ENCODE peak calls at places on chromosomes 3 and 15, in four cellular contexts. One of them, this sample, is unnamed. For H3K36me3, the result is how much of the 10 kb centered on the place peaks cover.

GRCh38 chr3:196336319-196337145 is 1.7 kb downstream of the TM4SF19 start:
- DNase-seq in stomach: no peak
- DNase-seq in Peyer's patch: no peak
- DNase-seq in sigmoid colon: no peak
- DNase-seq in this sample: no peak

GRCh38 chr15:76529911-76530310 is 193.3 kb downstream of the ISL2 start:
- DNase-seq in stomach: no peak
- DNase-seq in Peyer's patch: no peak
- DNase-seq in sigmoid colon: no peak
- DNase-seq in this sample: no peak

GRCh38 chr3:36557021-36557707 is 176.9 kb downstream of the STAC start:
- DNase-seq in Peyer's patch: no peak
- DNase-seq in stomach: no peak
- DNase-seq in sigmoid colon: peak
- DNase-seq in this sample: no peak

GRCh38 chr3:108180214-108180613 is 42.0 kb downstream of the IFT57 start:
- DNase-seq in stomach: no peak
- DNase-seq in Peyer's patch: no peak
- DNase-seq in sigmoid colon: no peak
- DNase-seq in this sample: no peak

GRCh38 chr3:156648086-156648485 is 26.3 kb upstream of the TIPARP start:
- DNase-seq in sigmoid colon: no peak
- DNase-seq in Peyer's patch: no peak
- DNase-seq in stomach: no peak
- DNase-seq in this sample: no peak

GRCh38 chr3:8571256-8571655 is 69.6 kb downstream of the LMCD1 start:
- DNase-seq in Peyer's patch: no peak
- DNase-seq in sigmoid colon: no peak
- DNase-seq in stomach: no peak
- DNase-seq in this sample: no peak

GRCh38 chr15:21261396-21261964 is 178.8 kb downstream of the POTEB3 start:
- DNase-seq in Peyer's patch: peak
- DNase-seq in sigmoid colon: peak
- DNase-seq in stomach: no peak
- DNase-seq in this sample: peak

GRCh38 chr3:27943106-27943505 is 221.0 kb upstream of the EOMES start:
- DNase-seq in Peyer's patch: no peak
- DNase-seq in sigmoid colon: no peak
- DNase-seq in stomach: no peak
- DNase-seq in this sample: no peak

GRCh38 chr3:46495901-46496456 is 1.8 kb upstream of the RTP3 start:
- DNase-seq in sigmoid colon: no peak
- DNase-seq in Peyer's patch: no peak
- DNase-seq in stomach: no peak
- DNase-seq in this sample: peak

GRCh38 chr15:98850991-98851776 is 156.4 kb downstream of the PGPEP1L start:
- DNase-seq in stomach: peak
- DNase-seq in Peyer's patch: peak
- DNase-seq in sigmoid colon: peak
- DNase-seq in this sample: peak

GRCh38 chr3:175940243-175940642 is 1081.1 kb downstream of the NAALADL2 start:
- DNase-seq in sigmoid colon: no peak
- DNase-seq in Peyer's patch: no peak
- DNase-seq in stomach: no peak
- DNase-seq in this sample: no peak

GRCh38 chr3:160540546-160540945 is 24.8 kb downstream of the KPNA4 start:
- DNase-seq in Peyer's patch: no peak
- DNase-seq in sigmoid colon: no peak
- DNase-seq in stomach: no peak
- DNase-seq in this sample: no peak

GRCh38 chr3:41053220-41053619 is 146.1 kb upstream of the CTNNB1 start:
- DNase-seq in sigmoid colon: no peak
- DNase-seq in Peyer's patch: no peak
- DNase-seq in stomach: no peak
- DNase-seq in this sample: no peak

GRCh38 chr3:40281995-40282394 is 27.5 kb upstream of the EIF1B start:
- DNase-seq in stomach: no peak
- DNase-seq in sigmoid colon: no peak
- DNase-seq in Peyer's patch: no peak
- DNase-seq in this sample: no peak

GRCh38 chr15:60059186-60059585 is 55.1 kb downstream of the FOXB1 start:
- DNase-seq in Peyer's patch: no peak
- DNase-seq in sigmoid colon: no peak
- DNase-seq in stomach: no peak
- DNase-seq in this sample: no peak

GRCh38 chr3:40546811-40547210 is 22.1 kb downstream of the ZNF621 start:
- DNase-seq in Peyer's patch: no peak
- DNase-seq in sigmoid colon: no peak
- DNase-seq in stomach: no peak
- DNase-seq in this sample: no peak

GRCh38 chr3:30167511-30168135 is 438.8 kb upstream of the TGFBR2 start:
- DNase-seq in Peyer's patch: no peak
- DNase-seq in stomach: no peak
- DNase-seq in sigmoid colon: no peak
- DNase-seq in this sample: no peak

GRCh38 chr3:176505878-176506621 is 691.2 kb downstream of the TBL1XR1 start:
- DNase-seq in Peyer's patch: no peak
- DNase-seq in stomach: no peak
- DNase-seq in sigmoid colon: no peak
- DNase-seq in this sample: no peak

GRCh38 chr3:191170097-191170496 is 28.9 kb upstream of the OSTN start:
- DNase-seq in Peyer's patch: no peak
- DNase-seq in sigmoid colon: no peak
- DNase-seq in stomach: no peak
- DNase-seq in this sample: no peak

GRCh38 chr15:63287109-63287508 is 9.7 kb downstream of the APH1B start:
- DNase-seq in Peyer's patch: no peak
- DNase-seq in sigmoid colon: no peak
- DNase-seq in stomach: no peak
- DNase-seq in this sample: no peak

GRCh38 chr3:167602041-167602440 is 51.7 kb downstream of the WDR49 start:
- DNase-seq in sigmoid colon: no peak
- DNase-seq in Peyer's patch: no peak
- DNase-seq in stomach: no peak
- DNase-seq in this sample: no peak

GRCh38 chr3:196620228-196620627 is 19.3 kb upstream of the NRROS start:
- DNase-seq in Peyer's patch: no peak
- DNase-seq in sigmoid colon: peak
- DNase-seq in stomach: no peak
- DNase-seq in this sample: peak

GRCh38 chr15:66644815-66645345 is 57.2 kb upstream of the SMAD6 start:
- DNase-seq in stomach: no peak
- DNase-seq in Peyer's patch: no peak
- DNase-seq in sigmoid colon: no peak
- DNase-seq in this sample: no peak

GRCh38 chr3:105715372-105715771 is 153.4 kb downstream of the CBLB start:
- DNase-seq in Peyer's patch: no peak
- DNase-seq in sigmoid colon: no peak
- DNase-seq in stomach: no peak
- DNase-seq in this sample: no peak

GRCh38 chr3:187975571-187976360 is 178.2 kb upstream of the LPP start:
- DNase-seq in stomach: no peak
- DNase-seq in Peyer's patch: no peak
- DNase-seq in sigmoid colon: no peak
- DNase-seq in this sample: no peak

GRCh38 chr3:86788371-86788770 is 202.6 kb downstream of the VGLL3 start:
- DNase-seq in stomach: no peak
- DNase-seq in Peyer's patch: no peak
- DNase-seq in sigmoid colon: no peak
- DNase-seq in this sample: no peak

GRCh38 chr15:77033417-77033728 is 37.5 kb downstream of the TSPAN3 start:
- DNase-seq in stomach: peak
- DNase-seq in sigmoid colon: peak
- DNase-seq in Peyer's patch: no peak
- DNase-seq in this sample: peak

GRCh38 chr3:138079901-138080300 is 35.5 kb downstream of the DZIP1L start:
- DNase-seq in stomach: no peak
- DNase-seq in Peyer's patch: no peak
- DNase-seq in sigmoid colon: no peak
- DNase-seq in this sample: no peak

GRCh38 chr3:184911570-184911969 is 99.6 kb downstream of the VPS8 start:
- DNase-seq in sigmoid colon: no peak
- DNase-seq in Peyer's patch: no peak
- DNase-seq in stomach: no peak
- DNase-seq in this sample: no peak

GRCh38 chr15:41870689-41871081 is 23.2 kb downstream of the SPTBN5 start:
- DNase-seq in stomach: no peak
- DNase-seq in sigmoid colon: no peak
- DNase-seq in Peyer's patch: no peak
- DNase-seq in this sample: peak

GRCh38 chr3:72821170-72821781 is 27.0 kb downstream of the SHQ1 start:
- DNase-seq in Peyer's patch: peak
- DNase-seq in sigmoid colon: peak
- DNase-seq in stomach: no peak
- DNase-seq in this sample: no peak

GRCh38 chr3:172384836-172385235 is 63.4 kb downstream of the GHSR start:
- DNase-seq in stomach: no peak
- DNase-seq in sigmoid colon: no peak
- DNase-seq in Peyer's patch: no peak
- DNase-seq in this sample: no peak
- H3K36me3 ChIP-seq in stomach: under half
- H3K36me3 ChIP-seq in sigmoid colon: under half
- H3K36me3 ChIP-seq in Peyer's patch: under half
- H3K36me3 ChIP-seq in this sample: under half

DNA sequence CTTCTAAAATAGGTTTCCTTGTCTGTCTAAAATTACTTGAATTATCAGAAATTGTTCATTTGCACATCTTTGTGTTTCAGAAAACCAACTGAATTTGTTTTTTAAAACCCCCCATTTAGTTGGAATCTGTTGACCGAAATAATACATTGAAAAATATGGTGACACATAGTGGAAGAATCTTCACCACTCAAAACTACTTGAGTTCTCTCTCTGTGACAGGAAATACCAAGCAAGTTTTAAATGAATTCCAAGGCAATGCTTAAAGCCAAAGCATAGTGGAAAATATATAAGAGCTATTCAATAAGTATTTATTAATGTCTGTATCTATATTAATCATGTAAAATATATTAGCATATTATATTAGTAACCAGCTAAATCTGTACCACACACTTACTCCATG is 224.9 kb upstream of the COL8A1 start:
- DNase-seq in stomach: no peak
- DNase-seq in sigmoid colon: no peak
- DNase-seq in Peyer's patch: no peak
- DNase-seq in this sample: no peak
- H3K4me3 ChIP-seq in stomach: no peak
- H3K4me3 ChIP-seq in sigmoid colon: no peak
- H3K4me3 ChIP-seq in Peyer's patch: no peak
- H3K4me3 ChIP-seq in this sample: no peak

DNA sequence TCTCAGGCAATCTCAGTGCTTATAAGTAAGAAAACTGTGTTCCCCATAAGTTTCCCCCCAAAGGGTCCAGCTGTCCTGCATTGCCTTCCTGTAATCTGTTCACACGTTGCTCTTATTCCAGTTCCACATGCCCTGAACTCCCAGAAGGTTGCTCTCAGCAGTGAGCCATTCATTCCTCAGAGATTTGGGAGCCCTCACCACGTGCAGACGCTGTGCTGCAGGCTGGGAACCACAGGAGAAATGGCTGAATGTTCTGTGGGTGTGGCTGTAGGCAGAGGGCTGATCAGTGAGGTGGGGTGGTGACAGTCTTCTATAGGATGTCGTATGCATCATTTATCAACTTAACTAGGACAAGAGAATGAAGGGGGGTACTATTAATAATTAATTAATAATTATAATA is 3.3 kb upstream of the THSD4 start:
- DNase-seq in Peyer's patch: no peak
- DNase-seq in stomach: no peak
- DNase-seq in sigmoid colon: no peak
- DNase-seq in this sample: no peak
- H3K27ac ChIP-seq in Peyer's patch: no peak
- H3K27ac ChIP-seq in stomach: no peak
- H3K27ac ChIP-seq in sigmoid colon: no peak
- H3K27ac ChIP-seq in this sample: no peak

DNA sequence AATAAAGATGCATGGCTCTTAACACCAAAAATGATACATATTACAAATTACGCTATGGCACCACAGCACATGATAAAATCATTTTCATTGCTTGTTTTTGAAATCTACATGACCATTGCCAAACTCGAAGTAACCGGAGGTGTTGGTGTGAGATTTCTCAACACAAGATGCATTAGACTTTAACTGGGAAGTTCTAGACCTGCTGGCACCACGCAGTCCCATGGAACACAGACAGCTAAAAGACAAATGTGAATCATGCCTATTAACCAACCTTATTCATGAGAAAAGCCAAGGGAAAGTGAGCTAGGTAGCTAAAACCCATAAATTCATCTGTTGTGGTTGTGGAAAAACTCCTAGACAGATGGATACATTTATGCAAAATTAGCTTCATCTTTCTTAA is 595.4 kb downstream of the FOXP1 start:
- DNase-seq in Peyer's patch: no peak
- DNase-seq in stomach: no peak
- DNase-seq in sigmoid colon: no peak
- DNase-seq in this sample: no peak
- H3K36me3 ChIP-seq in Peyer's patch: under half
- H3K36me3 ChIP-seq in stomach: under half
- H3K36me3 ChIP-seq in sigmoid colon: under half
- H3K36me3 ChIP-seq in this sample: under half

GRCh38 chr3:13785351-13785750 is 94.5 kb downstream of the WNT7A start:
- DNase-seq in stomach: no peak
- DNase-seq in sigmoid colon: no peak
- DNase-seq in Peyer's patch: peak
- DNase-seq in this sample: no peak
- H3K4me3 ChIP-seq in stomach: no peak
- H3K4me3 ChIP-seq in sigmoid colon: no peak
- H3K4me3 ChIP-seq in Peyer's patch: no peak
- H3K4me3 ChIP-seq in this sample: no peak

DNA sequence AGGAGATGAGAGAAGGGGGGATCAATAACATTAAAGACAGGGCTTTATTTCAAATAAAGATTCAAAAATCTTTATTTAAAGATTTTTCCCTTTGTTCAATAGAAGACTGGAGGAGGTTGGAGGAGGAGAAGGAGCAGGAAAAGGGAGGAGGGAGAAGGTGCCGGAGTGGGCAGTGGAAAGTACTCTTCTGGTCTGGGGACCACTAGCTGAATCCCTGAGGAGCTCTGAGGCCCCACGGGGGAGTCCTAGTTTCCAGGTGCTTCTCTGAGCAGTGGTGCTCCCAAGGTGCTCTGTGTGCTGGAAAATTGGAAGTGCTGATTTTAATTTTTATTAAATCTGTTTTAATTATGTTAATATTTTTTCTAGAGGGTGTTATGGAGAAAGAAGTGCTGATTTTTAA is 19.3 kb upstream of the SEMA4B start:
- DNase-seq in stomach: no peak
- DNase-seq in Peyer's patch: no peak
- DNase-seq in sigmoid colon: no peak
- DNase-seq in this sample: no peak
- H3K27ac ChIP-seq in stomach: no peak
- H3K27ac ChIP-seq in Peyer's patch: no peak
- H3K27ac ChIP-seq in sigmoid colon: peak
- H3K27ac ChIP-seq in this sample: no peak